ENCODE peak calls at places on chromosome 6, in seven cellular contexts. One of them, this sample, is unnamed.

GRCh38 chr6:43389713-43390265 is 20.3 kb upstream of the ZNF318 start:
- DNase-seq in HCT116: no peak
- DNase-seq in HepG2: no peak
- DNase-seq in SK-N-SH: no peak
- DNase-seq in GM12878: no peak
- DNase-seq in K562: no peak
- DNase-seq in H1: no peak
- DNase-seq in this sample: no peak

GRCh38 chr6:5851261-5851757 is 155.4 kb downstream of the NRN1 start:
- DNase-seq in HCT116: no peak
- DNase-seq in HepG2: no peak
- DNase-seq in SK-N-SH: no peak
- DNase-seq in GM12878: no peak
- DNase-seq in K562: peak
- DNase-seq in H1: peak
- DNase-seq in this sample: no peak

GRCh38 chr6:88975369-88975768 is 12.0 kb upstream of the RNGTT start:
- DNase-seq in HCT116: no peak
- DNase-seq in HepG2: no peak
- DNase-seq in SK-N-SH: no peak
- DNase-seq in GM12878: no peak
- DNase-seq in K562: no peak
- DNase-seq in H1: no peak
- DNase-seq in this sample: no peak

GRCh38 chr6:81752969-81753708 is 658 bp upstream of the TENT5A start:
- DNase-seq in HCT116: peak
- DNase-seq in HepG2: peak
- DNase-seq in SK-N-SH: peak
- DNase-seq in GM12878: no peak
- DNase-seq in K562: peak
- DNase-seq in H1: no peak
- DNase-seq in this sample: peak

GRCh38 chr6:14036911-14037310 is 80.7 kb upstream of the CD83 start:
- DNase-seq in HCT116: no peak
- DNase-seq in HepG2: no peak
- DNase-seq in SK-N-SH: no peak
- DNase-seq in GM12878: no peak
- DNase-seq in K562: no peak
- DNase-seq in H1: no peak
- DNase-seq in this sample: no peak

GRCh38 chr6:44580901-44581300 is 193.4 kb downstream of the CDC5L start:
- DNase-seq in HCT116: no peak
- DNase-seq in HepG2: no peak
- DNase-seq in SK-N-SH: no peak
- DNase-seq in GM12878: no peak
- DNase-seq in K562: no peak
- DNase-seq in H1: no peak
- DNase-seq in this sample: no peak

GRCh38 chr6:13357551-13358075 is 29.3 kb upstream of the TBC1D7 start:
- DNase-seq in HCT116: no peak
- DNase-seq in HepG2: no peak
- DNase-seq in SK-N-SH: no peak
- DNase-seq in GM12878: no peak
- DNase-seq in K562: no peak
- DNase-seq in H1: no peak
- DNase-seq in this sample: no peak

GRCh38 chr6:75317503-75318206 is 33.1 kb upstream of the TMEM30A start:
- DNase-seq in HCT116: no peak
- DNase-seq in HepG2: no peak
- DNase-seq in SK-N-SH: no peak
- DNase-seq in GM12878: no peak
- DNase-seq in K562: no peak
- DNase-seq in H1: no peak
- DNase-seq in this sample: no peak

GRCh38 chr6:50815436-50816114 is 3.1 kb upstream of the TFAP2B start:
- DNase-seq in HCT116: no peak
- DNase-seq in HepG2: no peak
- DNase-seq in SK-N-SH: no peak
- DNase-seq in GM12878: no peak
- DNase-seq in K562: peak
- DNase-seq in H1: no peak
- DNase-seq in this sample: peak

GRCh38 chr6:41053056-41053455 is at the start of gene APOBEC2:
- DNase-seq in HCT116: no peak
- DNase-seq in HepG2: no peak
- DNase-seq in SK-N-SH: no peak
- DNase-seq in GM12878: no peak
- DNase-seq in K562: no peak
- DNase-seq in H1: no peak
- DNase-seq in this sample: no peak

GRCh38 chr6:160041608-160042007 is 72.7 kb downstream of the IGF2R start:
- DNase-seq in HCT116: no peak
- DNase-seq in HepG2: peak
- DNase-seq in SK-N-SH: no peak
- DNase-seq in GM12878: no peak
- DNase-seq in K562: no peak
- DNase-seq in H1: no peak
- DNase-seq in this sample: peak

GRCh38 chr6:118843685-118844390 is 50.1 kb upstream of the ASF1A start:
- DNase-seq in HCT116: no peak
- DNase-seq in HepG2: no peak
- DNase-seq in SK-N-SH: no peak
- DNase-seq in GM12878: peak
- DNase-seq in K562: no peak
- DNase-seq in H1: no peak
- DNase-seq in this sample: no peak

GRCh38 chr6:105424177-105424783 is 21.4 kb upstream of the PREP start:
- DNase-seq in HCT116: peak
- DNase-seq in HepG2: peak
- DNase-seq in SK-N-SH: peak
- DNase-seq in GM12878: no peak
- DNase-seq in K562: peak
- DNase-seq in H1: peak
- DNase-seq in this sample: no peak

GRCh38 chr6:56637640-56638039 is 5.0 kb downstream of the DST start:
- DNase-seq in HCT116: peak
- DNase-seq in HepG2: peak
- DNase-seq in SK-N-SH: peak
- DNase-seq in GM12878: peak
- DNase-seq in K562: no peak
- DNase-seq in H1: no peak
- DNase-seq in this sample: peak

GRCh38 chr6:39153766-39154397 is 38.9 kb upstream of the SAYSD1 start:
- DNase-seq in HCT116: no peak
- DNase-seq in HepG2: no peak
- DNase-seq in SK-N-SH: no peak
- DNase-seq in GM12878: no peak
- DNase-seq in K562: no peak
- DNase-seq in H1: no peak
- DNase-seq in this sample: no peak

GRCh38 chr6:14693301-14694192 is 552.3 kb upstream of the JARID2 start:
- DNase-seq in HCT116: no peak
- DNase-seq in HepG2: no peak
- DNase-seq in SK-N-SH: peak
- DNase-seq in GM12878: no peak
- DNase-seq in K562: no peak
- DNase-seq in H1: no peak
- DNase-seq in this sample: no peak

GRCh38 chr6:6685249-6685667 is 96.7 kb downstream of the LY86 start:
- DNase-seq in HCT116: no peak
- DNase-seq in HepG2: peak
- DNase-seq in SK-N-SH: no peak
- DNase-seq in GM12878: peak
- DNase-seq in K562: no peak
- DNase-seq in H1: no peak
- DNase-seq in this sample: no peak

GRCh38 chr6:154933181-154933827 is 61.8 kb upstream of the TIAM2 start:
- DNase-seq in HCT116: no peak
- DNase-seq in HepG2: no peak
- DNase-seq in SK-N-SH: no peak
- DNase-seq in GM12878: no peak
- DNase-seq in K562: no peak
- DNase-seq in H1: no peak
- DNase-seq in this sample: no peak

GRCh38 chr6:150741633-150742200 is 123.8 kb upstream of the MTHFD1L start:
- DNase-seq in HCT116: peak
- DNase-seq in HepG2: peak
- DNase-seq in SK-N-SH: no peak
- DNase-seq in GM12878: no peak
- DNase-seq in K562: no peak
- DNase-seq in H1: no peak
- DNase-seq in this sample: no peak

GRCh38 chr6:14542670-14543366 is 425.2 kb downstream of the CD83 start:
- DNase-seq in HCT116: peak
- DNase-seq in HepG2: no peak
- DNase-seq in SK-N-SH: no peak
- DNase-seq in GM12878: peak
- DNase-seq in K562: no peak
- DNase-seq in H1: no peak
- DNase-seq in this sample: no peak

GRCh38 chr6:140921366-140922226 is 1211.1 kb upstream of the GJE1 start:
- DNase-seq in HCT116: peak
- DNase-seq in HepG2: peak
- DNase-seq in SK-N-SH: peak
- DNase-seq in GM12878: no peak
- DNase-seq in K562: peak
- DNase-seq in H1: peak
- DNase-seq in this sample: peak

GRCh38 chr6:33147807-33148666 is 44.2 kb downstream of the COL11A2 start:
- DNase-seq in HCT116: peak
- DNase-seq in HepG2: peak
- DNase-seq in SK-N-SH: peak
- DNase-seq in GM12878: no peak
- DNase-seq in K562: peak
- DNase-seq in H1: no peak
- DNase-seq in this sample: peak
- TF ChIP-seq JUND in HCT116: no peak
- TF ChIP-seq JUND in HepG2: no peak
- TF ChIP-seq JUND in SK-N-SH: no peak
- TF ChIP-seq JUND in GM12878: no peak
- TF ChIP-seq JUND in K562: no peak
- TF ChIP-seq JUND in H1: no peak
- TF ChIP-seq JUND in this sample: no peak

GRCh38 chr6:149210376-149210775 is 107.1 kb upstream of the TAB2 start:
- DNase-seq in HCT116: no peak
- DNase-seq in HepG2: no peak
- DNase-seq in SK-N-SH: no peak
- DNase-seq in GM12878: no peak
- DNase-seq in K562: no peak
- DNase-seq in H1: no peak
- DNase-seq in this sample: no peak
- TF ChIP-seq JUND in HCT116: no peak
- TF ChIP-seq JUND in HepG2: no peak
- TF ChIP-seq JUND in SK-N-SH: peak
- TF ChIP-seq JUND in GM12878: no peak
- TF ChIP-seq JUND in K562: peak
- TF ChIP-seq JUND in H1: no peak
- TF ChIP-seq JUND in this sample: no peak

GRCh38 chr6:126764696-126765095 is 353.8 kb upstream of the RSPO3 start:
- DNase-seq in HCT116: no peak
- DNase-seq in HepG2: no peak
- DNase-seq in SK-N-SH: no peak
- DNase-seq in GM12878: no peak
- DNase-seq in K562: no peak
- DNase-seq in H1: no peak
- DNase-seq in this sample: no peak
- TF ChIP-seq JUND in HCT116: no peak
- TF ChIP-seq JUND in HepG2: no peak
- TF ChIP-seq JUND in SK-N-SH: no peak
- TF ChIP-seq JUND in GM12878: no peak
- TF ChIP-seq JUND in K562: no peak
- TF ChIP-seq JUND in H1: no peak
- TF ChIP-seq JUND in this sample: no peak

GRCh38 chr6:145798530-145798929 is 16.1 kb downstream of the FBXO30 start:
- DNase-seq in HCT116: no peak
- DNase-seq in HepG2: no peak
- DNase-seq in SK-N-SH: no peak
- DNase-seq in GM12878: no peak
- DNase-seq in K562: no peak
- DNase-seq in H1: no peak
- DNase-seq in this sample: no peak
- TF ChIP-seq JUND in HCT116: no peak
- TF ChIP-seq JUND in HepG2: no peak
- TF ChIP-seq JUND in SK-N-SH: no peak
- TF ChIP-seq JUND in GM12878: no peak
- TF ChIP-seq JUND in K562: no peak
- TF ChIP-seq JUND in H1: no peak
- TF ChIP-seq JUND in this sample: no peak

DNA sequence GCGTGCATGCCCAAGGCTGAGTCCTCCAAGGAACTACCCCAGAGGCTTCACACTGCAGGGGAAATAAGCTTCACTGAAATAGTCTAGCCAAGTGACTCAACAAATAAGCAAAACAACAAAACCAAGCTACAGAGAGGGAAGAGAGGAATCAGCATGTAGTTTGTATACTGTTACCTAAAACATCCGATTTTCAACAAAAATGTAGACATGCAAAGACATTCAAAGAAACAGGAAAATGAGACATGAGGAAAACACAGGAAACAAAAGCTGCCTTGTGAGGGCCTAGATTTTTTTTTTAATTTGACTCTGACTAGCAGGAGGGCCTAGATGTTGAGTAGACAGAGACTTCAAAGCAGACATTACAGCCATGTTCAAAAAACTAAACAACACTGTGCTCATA is 16.6 kb upstream of the KIF25 start:
- DNase-seq in HCT116: no peak
- DNase-seq in HepG2: no peak
- DNase-seq in SK-N-SH: no peak
- DNase-seq in GM12878: no peak
- DNase-seq in K562: no peak
- DNase-seq in H1: no peak
- DNase-seq in this sample: no peak
- TF ChIP-seq JUND in HCT116: no peak
- TF ChIP-seq JUND in HepG2: no peak
- TF ChIP-seq JUND in SK-N-SH: no peak
- TF ChIP-seq JUND in GM12878: no peak
- TF ChIP-seq JUND in K562: no peak
- TF ChIP-seq JUND in H1: no peak
- TF ChIP-seq JUND in this sample: no peak